ENCODE peak calls at places on chromosomes 7 and 10, in seven cellular contexts. Q is activated B cell treated with CpG ODN at 0.5 μM for 24 hours, F is nephron progenitor cell, G is IMR-90, K is fibroblast of lung, T is psoas muscle, H is glutamatergic neuron. Y is an unnamed sample.

GRCh38 chr10:101894742-101895141 is 51.1 kb upstream of the KCNIP2 start:
- DNase-seq in T (no peak), F (no peak), K (no peak), G (peak), H (no peak), Q (no peak), Y (no peak)

GRCh38 chr10:22779331-22780019 is 65.1 kb upstream of the PIP4K2A start:
- DNase-seq in Q (no peak), G (no peak), H (no peak), K (peak), F (no peak), T (no peak), Y (no peak)

GRCh38 chr7:134941185-134941900 is 45.0 kb upstream of the AGBL3 start:
- DNase-seq in H (no peak), Q (no peak), G (peak), T (no peak), K (peak), F (no peak), Y (no peak)

GRCh38 chr7:22269963-22270362 is 87.0 kb downstream of the RAPGEF5 start:
- DNase-seq in F (no peak), G (no peak), T (no peak), H (no peak), Q (no peak), K (no peak), Y (no peak)

GRCh38 chr7:91285966-91286365 is 21.7 kb downstream of the FZD1 start:
- DNase-seq in F (no peak), Q (no peak), H (no peak), K (peak), G (peak), T (no peak), Y (no peak)

GRCh38 chr7:145106001-145106400 is 270.1 kb upstream of the TPK1 start:
- DNase-seq in T (peak), Q (no peak), F (no peak), H (no peak), G (no peak), K (no peak), Y (no peak)

GRCh38 chr7:106465704-106466468 is 181.1 kb upstream of the NAMPT start:
- DNase-seq in H (no peak), F (no peak), Q (no peak), K (no peak), T (no peak), G (no peak), Y (no peak)

GRCh38 chr7:112726076-112726475 is 64.1 kb downstream of the TMEM168 start:
- DNase-seq in T (no peak), Q (no peak), H (no peak), F (no peak), K (no peak), G (no peak), Y (no peak)

GRCh38 chr10:101438881-101439391 is 85.0 kb downstream of the BTRC start:
- DNase-seq in H (no peak), Q (no peak), F (no peak), T (no peak), G (peak), K (no peak), Y (no peak)

GRCh38 chr10:105879396-105879795 is 1238.3 kb downstream of the SORCS3 start:
- DNase-seq in G (no peak), K (no peak), H (no peak), F (no peak), T (no peak), Q (no peak), Y (no peak)

GRCh38 chr7:39894904-39895303 is 55.2 kb upstream of the CDK13 start:
- DNase-seq in T (no peak), K (no peak), F (no peak), Q (no peak), G (peak), H (no peak), Y (no peak)

GRCh38 chr7:56287429-56288138 is 171.4 kb upstream of the NUPR2 start:
- DNase-seq in H (no peak), G (no peak), Q (no peak), K (no peak), T (peak), F (no peak), Y (no peak)

GRCh38 chr7:69893915-69894314 is 295.6 kb downstream of the AUTS2 start:
- DNase-seq in H (no peak), G (no peak), K (peak), T (no peak), Q (no peak), F (no peak), Y (no peak)

GRCh38 chr7:39073432-39073831 is 95.7 kb downstream of the POU6F2 start:
- DNase-seq in H (peak), G (no peak), Q (no peak), K (no peak), T (no peak), F (peak), Y (no peak)

GRCh38 chr7:136020556-136020955 is 43.4 kb upstream of the MTPN start:
- DNase-seq in F (no peak), Q (no peak), G (no peak), H (no peak), K (no peak), T (no peak), Y (no peak)

GRCh38 chr10:100997364-100998182 is 2.0 kb upstream of the LZTS2 start:
- DNase-seq in H (peak), T (peak), G (peak), K (peak), F (peak), Q (peak), Y (peak)

GRCh38 chr7:130930260-130930659 is 196.3 kb upstream of the KLF14 start:
- DNase-seq in F (no peak), G (peak), Q (no peak), H (no peak), K (peak), T (peak), Y (no peak)

GRCh38 chr7:30804078-30804661 is 33.0 kb downstream of the MINDY4 start:
- DNase-seq in Q (no peak), K (peak), H (no peak), T (no peak), F (no peak), G (peak), Y (no peak)

GRCh38 chr7:117672433-117672832 is 192.6 kb downstream of the CFTR start:
- DNase-seq in Q (no peak), K (no peak), T (no peak), G (no peak), F (no peak), H (no peak), Y (no peak)

GRCh38 chr7:149067869-149068268 is 22.6 kb downstream of the ZNF786 start:
- DNase-seq in H (no peak), Q (no peak), F (no peak), T (no peak), G (no peak), K (no peak), Y (no peak)

GRCh38 chr10:118840071-118840775 is 85.5 kb upstream of the CACUL1 start:
- DNase-seq in F (no peak), G (no peak), K (peak), Q (no peak), H (no peak), T (no peak), Y (no peak)

GRCh38 chr10:17353568-17353967 is 100.8 kb downstream of the ST8SIA6 start:
- DNase-seq in K (peak), F (no peak), T (no peak), Q (no peak), G (peak), H (no peak), Y (no peak)

GRCh38 chr10:70479626-70480253 is 1.2 kb downstream of the PALD1 start:
- DNase-seq in T (peak), Q (no peak), G (no peak), F (no peak), K (no peak), H (no peak), Y (no peak)

GRCh38 chr7:45111298-45112223 is at the start of gene TBRG4:
- DNase-seq in G (peak), T (peak), Q (peak), F (peak), K (peak), H (peak), Y (peak)

GRCh38 chr10:14571866-14572507 is 202.7 kb downstream of the FAM107B start:
- DNase-seq in H (no peak), T (no peak), K (peak), F (no peak), G (peak), Q (no peak), Y (peak)

GRCh38 chr7:143410523-143411004 is 1.9 kb upstream of the EPHA1 start:
- DNase-seq in F (no peak), T (no peak), G (peak), H (no peak), Q (no peak), K (peak), Y (no peak)

GRCh38 chr10:94963901-94964300 is 25.4 kb downstream of the CYP2C9 start:
- DNase-seq in T (no peak), K (peak), H (no peak), Q (no peak), G (peak), F (peak), Y (peak)

GRCh38 chr10:1155791-1156615 is 99.8 kb downstream of the WDR37 start:
- DNase-seq in F (no peak), G (no peak), H (no peak), K (no peak), T (no peak), Q (no peak), Y (no peak)

GRCh38 chr10:79129361-79129997 is 60.7 kb downstream of the ZMIZ1 start:
- DNase-seq in G (peak), K (peak), T (no peak), F (peak), H (peak), Q (no peak), Y (no peak)

GRCh38 chr10:112716924-112717348 is 233.1 kb upstream of the TCF7L2 start:
- DNase-seq in F (no peak), H (no peak), T (no peak), Q (no peak), K (peak), G (peak), Y (no peak)

GRCh38 chr7:5643280-5643679 is 138.2 kb downstream of the RNF216 start:
- DNase-seq in F (no peak), T (peak), K (no peak), G (no peak), Q (no peak), H (no peak), Y (no peak)

GRCh38 chr7:105249216-105249615 is 139.5 kb downstream of the SRPK2 start:
- DNase-seq in Q (no peak), F (no peak), H (no peak), T (no peak), K (peak), G (peak), Y (no peak)

GRCh38 chr7:137984181-137985041 is 17.5 kb downstream of the CREB3L2 start:
- DNase-seq in K (no peak), T (no peak), G (no peak), Q (no peak), F (no peak), H (no peak), Y (no peak)

GRCh38 chr10:114095676-114096331 is 52.1 kb downstream of the ADRB1 start:
- DNase-seq in Q (no peak), K (no peak), T (no peak), F (no peak), G (no peak), H (no peak), Y (peak)

GRCh38 chr7:118843456-118843855 is 619.0 kb downstream of the ANKRD7 start:
- DNase-seq in G (no peak), H (no peak), Q (no peak), T (no peak), K (no peak), F (no peak), Y (no peak)

GRCh38 chr7:76282344-76283253 is 19.9 kb upstream of the HSPB1 start:
- DNase-seq in F (peak), H (peak), T (no peak), K (peak), Q (no peak), G (no peak), Y (no peak)

GRCh38 chr10:8444630-8445029 is 390.1 kb downstream of the GATA3 start:
- DNase-seq in H (peak), T (no peak), K (peak), G (no peak), Q (no peak), F (peak), Y (peak)

GRCh38 chr10:35400600-35401268 is 64.4 kb downstream of the CCNY start:
- DNase-seq in F (no peak), H (no peak), K (no peak), T (no peak), Q (no peak), G (no peak), Y (no peak)
- TF ChIP-seq CTCF in F (no peak), H (no peak), K (no peak), T (no peak), Q (no peak), G (no peak), Y (no peak)

GRCh38 chr7:101900103-101900502 is 82.7 kb downstream of the CUX1 start:
- DNase-seq in F (no peak), G (no peak), K (no peak), Q (no peak), H (no peak), T (peak), Y (no peak)
- TF ChIP-seq CTCF in F (no peak), G (no peak), K (no peak), Q (no peak), H (no peak), T (peak), Y (no peak)

GRCh38 chr10:86684305-86684704 is 16.0 kb downstream of the LDB3 start:
- DNase-seq in K (peak), T (peak), H (peak), G (peak), F (peak), Q (no peak), Y (no peak)
- TF ChIP-seq CTCF in K (peak), T (peak), H (peak), G (peak), F (peak), Q (no peak), Y (no peak)

DNA sequence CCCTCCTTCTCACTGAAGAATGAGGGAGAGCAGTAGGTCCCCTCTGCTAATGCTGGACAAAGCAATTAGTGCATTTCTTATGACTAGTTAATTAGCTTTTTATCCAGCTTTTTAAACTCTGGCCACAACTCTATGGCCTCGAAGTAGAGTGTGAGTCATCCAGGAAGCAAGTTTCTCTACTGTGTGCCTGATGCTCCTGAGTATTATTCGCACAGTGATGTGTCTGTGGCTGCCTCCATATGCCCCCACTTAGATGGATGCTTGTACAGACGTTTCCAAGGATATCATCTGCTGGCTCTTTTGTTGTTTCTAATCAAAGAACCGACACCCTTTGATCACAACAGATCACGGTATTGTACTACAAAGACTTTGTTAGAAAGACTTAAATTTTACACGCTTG is 12.9 kb downstream of the CHN2 start:
- DNase-seq in T (no peak), G (no peak), F (no peak), H (no peak), K (peak), Q (no peak), Y (no peak)
- TF ChIP-seq CTCF in T (no peak), G (no peak), F (no peak), H (no peak), K (no peak), Q (no peak), Y (no peak)

GRCh38 chr7:127741764-127742375 is 89.9 kb downstream of the SND1 start:
- DNase-seq in F (no peak), Q (no peak), G (no peak), K (no peak), H (no peak), T (no peak), Y (no peak)
- TF ChIP-seq CTCF in F (no peak), Q (no peak), G (no peak), K (no peak), H (no peak), T (no peak), Y (no peak)

DNA sequence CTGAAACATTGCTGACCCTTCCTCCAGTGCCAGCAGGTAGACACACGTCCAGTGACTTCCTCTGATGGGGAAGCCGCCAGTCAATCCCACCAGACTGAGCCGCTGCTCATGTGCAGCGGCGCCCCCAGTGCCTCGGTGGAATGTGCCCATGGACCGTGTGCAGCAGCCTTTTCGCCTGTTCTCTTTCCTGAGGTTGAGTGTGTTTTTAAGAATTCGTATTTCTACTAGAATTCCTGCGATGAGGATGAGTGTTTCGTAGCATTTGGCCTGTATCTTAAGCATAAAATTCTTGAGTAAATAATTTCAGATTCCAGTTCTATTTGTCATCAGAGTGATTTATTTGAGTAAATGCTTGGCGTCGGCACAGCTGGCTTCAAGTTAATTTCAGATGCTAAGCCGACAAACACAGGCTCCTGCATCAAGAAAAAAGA is 35.4 kb downstream of the BNIP3 start:
- DNase-seq in Q (no peak), K (peak), F (no peak), H (no peak), G (peak), T (no peak), Y (no peak)
- TF ChIP-seq CTCF in Q (no peak), K (no peak), F (no peak), H (no peak), G (peak), T (no peak), Y (no peak)